ENCODE peak calls at places on chromosomes 4 and X, in five cellular contexts. D is fibroblast of the aortic adventitia, J is H9, X is heart right ventricle, W is GM06990. N is an unnamed sample.

GRCh38 chr4:52925531-52925968 is 63.4 kb downstream of the RASL11B start:
- DNase-seq in W (no peak), D (no peak), J (no peak), X (no peak), N (no peak)

GRCh38 chrX:67094061-67094460 is 449.8 kb upstream of the AR start:
- DNase-seq in D (no peak), X (no peak), J (peak), W (no peak), N (no peak)

GRCh38 chrX:71909956-71910355 is 689 bp upstream of the NHSL2 start:
- DNase-seq in W (no peak), X (peak), D (peak), J (peak), N (no peak)

GRCh38 chr4:183861426-183861825 is 43.7 kb upstream of the STOX2 start:
- DNase-seq in J (no peak), W (no peak), D (no peak), X (no peak), N (no peak)

GRCh38 chr4:101102114-101102752 is 245.1 kb downstream of the PPP3CA start:
- DNase-seq in J (no peak), X (peak), D (peak), W (no peak), N (no peak)

GRCh38 chr4:94583938-94584641 is 132.3 kb downstream of the PDLIM5 start:
- DNase-seq in J (no peak), D (no peak), X (no peak), W (no peak), N (no peak)

GRCh38 chr4:74545488-74545887 is 100.6 kb downstream of the AREG start:
- DNase-seq in X (no peak), D (peak), J (no peak), W (no peak), N (no peak)

GRCh38 chr4:7160951-7161440 is 31.3 kb upstream of the SORCS2 start:
- DNase-seq in W (no peak), J (peak), D (no peak), X (no peak), N (no peak)

GRCh38 chr4:11529625-11530201 is 101.0 kb upstream of the HS3ST1 start:
- DNase-seq in J (no peak), D (peak), X (no peak), W (no peak), N (no peak)

GRCh38 chrX:67105758-67106116 is 438.1 kb upstream of the AR start:
- DNase-seq in D (no peak), J (no peak), X (no peak), W (no peak), N (no peak)

GRCh38 chr4:56981795-56982201 is 3.1 kb downstream of the POLR2B start:
- DNase-seq in W (no peak), J (no peak), X (no peak), D (peak), N (no peak)

GRCh38 chr4:122914938-122915337 is 7.5 kb downstream of the NUDT6 start:
- DNase-seq in X (no peak), W (no peak), J (no peak), D (peak), N (no peak)

GRCh38 chr4:170758988-170759387 is 669.2 kb upstream of the AADAT start:
- DNase-seq in W (no peak), J (no peak), X (no peak), D (no peak), N (no peak)

GRCh38 chr4:10019521-10020051 is 1.7 kb downstream of the SLC2A9 start:
- DNase-seq in D (no peak), X (no peak), W (no peak), J (no peak), N (no peak)

GRCh38 chrX:153670748-153671588 is 2.6 kb downstream of the PNCK start:
- DNase-seq in D (no peak), W (no peak), J (no peak), X (no peak), N (no peak)

GRCh38 chr4:11250510-11250909 is 178.2 kb downstream of the HS3ST1 start:
- DNase-seq in W (no peak), D (no peak), J (no peak), X (no peak), N (no peak)

GRCh38 chr4:76512000-76512399 is 77.0 kb downstream of the SHROOM3 start:
- DNase-seq in J (no peak), D (no peak), X (no peak), W (no peak), N (no peak)

GRCh38 chr4:14837860-14838259 is 164.4 kb upstream of the CPEB2 start:
- DNase-seq in J (peak), D (no peak), X (no peak), W (no peak), N (no peak)

GRCh38 chrX:48045410-48046311 is 25.8 kb downstream of the ZNF630 start:
- DNase-seq in W (no peak), D (peak), J (no peak), X (peak), N (no peak)

GRCh38 chr4:23035521-23036056 is 342.9 kb downstream of the GBA3 start:
- DNase-seq in D (no peak), J (no peak), X (no peak), W (no peak), N (no peak)

GRCh38 chrX:154411981-154412340 is 622 bp downstream of the TAFAZZIN start:
- DNase-seq in J (peak), W (peak), D (peak), X (peak), N (peak)

GRCh38 chr4:73853246-73853704 is at the start of gene PF4V1:
- DNase-seq in D (no peak), X (peak), W (peak), J (peak), N (no peak)

GRCh38 chr4:11367371-11367770 is 61.3 kb downstream of the HS3ST1 start:
- DNase-seq in X (peak), J (no peak), W (no peak), D (peak), N (no peak)

GRCh38 chrX:19886888-19887531 is 390 bp downstream of the SH3KBP1 start:
- DNase-seq in D (no peak), X (no peak), W (no peak), J (no peak), N (peak)

GRCh38 chrX:103794117-103794516 is 17.5 kb downstream of the PLP1 start:
- DNase-seq in D (no peak), W (no peak), X (no peak), J (no peak), N (no peak)

GRCh38 chrX:69238153-69238959 is 73.1 kb upstream of the PJA1 start:
- DNase-seq in J (no peak), W (no peak), X (peak), D (no peak), N (no peak)

GRCh38 chr4:61772116-61772515 is 572.0 kb downstream of the ADGRL3 start:
- DNase-seq in D (no peak), J (no peak), X (no peak), W (no peak), N (no peak)

GRCh38 chr4:82275431-82276423 is 98.1 kb downstream of the HNRNPD start:
- DNase-seq in D (no peak), X (no peak), W (no peak), J (peak), N (no peak)

GRCh38 chrX:56975611-56976010 is 19.7 kb downstream of the SPIN3 start:
- DNase-seq in X (no peak), J (no peak), W (no peak), D (peak), N (no peak)

GRCh38 chr4:182555997-182556418 is 312.8 kb downstream of the TENM3 start:
- DNase-seq in X (no peak), D (peak), W (no peak), J (peak), N (no peak)

GRCh38 chrX:108584617-108585211 is 145.1 kb downstream of the COL4A5 start:
- DNase-seq in W (peak), X (no peak), J (peak), D (no peak), N (peak)

GRCh38 chrX:111869639-111870034 is 6.3 kb upstream of the TRPC5OS start:
- DNase-seq in D (peak), W (no peak), J (peak), X (no peak), N (peak)

GRCh38 chr4:25993564-25994185 is 79.7 kb downstream of the SMIM20 start:
- DNase-seq in X (peak), D (peak), W (peak), J (peak), N (peak)

GRCh38 chrX:18668468-18668867 is 3.4 kb downstream of the RS1 start:
- DNase-seq in W (no peak), X (no peak), J (no peak), D (no peak), N (peak)

GRCh38 chrX:18661273-18661672 is 10.6 kb downstream of the RS1 start:
- DNase-seq in X (no peak), W (no peak), J (no peak), D (no peak), N (no peak)

GRCh38 chrX:18666614-18667013 is 5.3 kb downstream of the RS1 start:
- DNase-seq in W (no peak), D (no peak), J (no peak), X (no peak), N (no peak)

GRCh38 chrX:18668059-18668458 is 3.8 kb downstream of the RS1 start:
- DNase-seq in J (no peak), D (no peak), W (no peak), X (no peak), N (no peak)

DNA sequence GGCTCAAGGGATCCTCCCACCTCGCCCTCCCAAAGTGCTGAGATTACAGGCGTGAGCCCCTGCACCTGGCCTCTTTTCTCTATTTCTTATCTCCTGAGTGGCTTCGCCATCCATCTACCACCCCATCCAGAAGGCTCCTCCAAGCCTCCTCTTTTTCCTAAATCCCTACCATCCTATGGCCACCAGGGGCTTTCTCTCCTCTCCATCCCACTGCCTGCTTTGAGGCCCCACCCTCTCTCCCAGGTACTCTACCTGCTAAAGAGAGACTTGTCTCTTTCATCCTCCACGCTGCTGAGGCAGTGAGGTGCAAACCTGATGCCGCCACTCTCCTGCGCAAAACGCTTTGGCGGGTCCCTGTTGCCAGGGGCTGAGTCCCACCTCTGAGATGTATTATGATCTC is 7.0 kb downstream of the RS1 start:
- DNase-seq in J (peak), D (no peak), W (no peak), X (no peak), N (no peak)
- TF ChIP-seq CTCF in J (peak), D (no peak), W (no peak), X (no peak), N (no peak)

DNA sequence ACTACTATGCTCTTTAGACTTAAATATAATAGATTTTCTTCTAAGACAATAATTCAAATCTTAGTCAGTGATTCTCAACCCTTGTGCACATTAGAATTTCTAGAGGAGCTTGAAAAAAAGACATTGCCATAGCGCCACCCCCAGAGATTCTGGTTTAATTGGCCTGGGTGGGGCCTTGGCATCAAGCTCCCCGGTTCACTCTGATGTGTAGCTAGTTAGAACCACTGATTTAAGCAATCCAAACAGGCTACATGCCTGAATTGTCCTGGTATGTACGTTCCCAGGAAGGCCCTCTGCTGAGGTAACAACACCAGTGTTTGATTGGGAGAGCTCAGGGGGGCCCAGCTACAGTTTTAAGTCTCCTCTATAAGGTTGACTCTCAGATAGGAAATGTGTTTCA is 1.4 kb upstream of the ATP10D start:
- DNase-seq in W (no peak), X (no peak), D (peak), J (no peak), N (no peak)
- TF ChIP-seq CTCF in W (peak), X (no peak), D (no peak), J (no peak), N (no peak)

GRCh38 chrX:119981286-119982070 is 37.9 kb upstream of the NKAP start:
- DNase-seq in J (peak), D (peak), W (no peak), X (no peak), N (peak)
- TF ChIP-seq CTCF in J (peak), D (peak), W (peak), X (peak), N (peak)

GRCh38 chr4:3145251-3145908 is 70.9 kb downstream of the HTT start:
- DNase-seq in D (peak), X (no peak), J (no peak), W (no peak), N (no peak)
- TF ChIP-seq CTCF in D (peak), X (peak), J (no peak), W (no peak), N (no peak)